ENCODE peak calls at places on chromosome 2, in seven cellular contexts. R is LoVo; C is activated CD4-positive, alpha-beta T cell treated with anti-CD3 and anti-CD28 coated beads, Interleukin-2, amount 50 U/mL, for 24 hours; I is right atrium auricular region; H is mesenchymal stem cell; Z is activated T-helper 1 cell treated with anti-CD3 and anti-CD28 coated beads, Interleukin-12 subunit alpha, Interleukin-12 subunit beta, Interleukin-2, Interleukin-4 antibody, amounts not matched to agents 30 ng/mL and 10 ng/mL and 1 ng/mL, durations not matched to agents 14 hours and 24 hours and 36 hours; Q is cardiac fibroblast. B is an unnamed sample.

GRCh38 chr2:139526781-139527180 is 746.6 kb upstream of the NXPH2 start:
- DNase-seq in Q (no peak), Z (no peak), H (no peak), R (no peak), C (no peak), I (no peak), B (no peak)

GRCh38 chr2:143133783-143134182 is 4.6 kb downstream of the ARHGAP15 start:
- DNase-seq in R (no peak), Q (no peak), Z (no peak), C (no peak), H (no peak), I (no peak), B (no peak)

GRCh38 chr2:6637329-6637728 is 228.4 kb downstream of the CMPK2 start:
- DNase-seq in C (no peak), Z (no peak), R (no peak), H (no peak), I (no peak), Q (no peak), B (no peak)

GRCh38 chr2:119681196-119681867 is 2.3 kb downstream of the TMEM177 start:
- DNase-seq in Z (no peak), C (no peak), Q (no peak), I (no peak), R (no peak), H (no peak), B (no peak)

GRCh38 chr2:121038831-121039230 is 246.2 kb downstream of the TFCP2L1 start:
- DNase-seq in R (peak), Z (no peak), I (no peak), C (no peak), Q (no peak), H (no peak), B (no peak)

GRCh38 chr2:64910972-64911433 is 78.2 kb upstream of the SLC1A4 start:
- DNase-seq in R (no peak), Q (peak), C (no peak), H (peak), I (no peak), Z (no peak), B (no peak)

GRCh38 chr2:84924173-84925106 is 19.0 kb downstream of the TMSB10 start:
- DNase-seq in C (no peak), Q (peak), Z (peak), I (no peak), H (no peak), R (no peak), B (no peak)

GRCh38 chr2:202194418-202194817 is 44.0 kb downstream of the SUMO1 start:
- DNase-seq in R (no peak), H (no peak), Q (no peak), I (no peak), C (no peak), Z (no peak), B (no peak)

GRCh38 chr2:241633561-241633960 is 3.4 kb downstream of the THAP4 start:
- DNase-seq in C (no peak), Q (no peak), Z (no peak), R (no peak), H (no peak), I (no peak), B (no peak)

GRCh38 chr2:144111443-144111842 is 408.5 kb downstream of the ZEB2 start:
- DNase-seq in R (no peak), Z (no peak), Q (peak), I (no peak), H (peak), C (no peak), B (no peak)

GRCh38 chr2:8872821-8873432 is 35.5 kb upstream of the KIDINS220 start:
- DNase-seq in Z (no peak), C (no peak), Q (peak), I (no peak), R (peak), H (peak), B (no peak)

GRCh38 chr2:233034-233433 is 30.8 kb downstream of the SH3YL1 start:
- DNase-seq in Q (no peak), C (no peak), H (no peak), Z (no peak), R (no peak), I (no peak), B (no peak)

GRCh38 chr2:98444436-98445166 is at the start of gene INPP4A:
- DNase-seq in I (no peak), R (peak), Z (peak), C (peak), H (peak), Q (peak), B (peak)

GRCh38 chr2:162244559-162245031 is 1.4 kb upstream of the FAP start:
- DNase-seq in H (peak), I (peak), Q (peak), C (no peak), Z (no peak), R (peak), B (no peak)

GRCh38 chr2:151560289-151560688 is 150.6 kb downstream of the RIF1 start:
- DNase-seq in H (peak), C (no peak), I (peak), R (no peak), Q (peak), Z (no peak), B (no peak)

GRCh38 chr2:37886745-37887144 is 38.3 kb upstream of the RMDN2 start:
- DNase-seq in H (no peak), R (peak), Q (peak), I (no peak), Z (no peak), C (no peak), B (no peak)

GRCh38 chr2:27967076-27967475 is 76.5 kb downstream of the BABAM2 start:
- DNase-seq in C (no peak), I (no peak), Q (peak), R (no peak), H (no peak), Z (no peak), B (no peak)

GRCh38 chr2:198638579-198638978 is 819.2 kb downstream of the SATB2 start:
- DNase-seq in Z (no peak), H (no peak), Q (no peak), R (no peak), C (no peak), I (no peak), B (no peak)

GRCh38 chr2:171553858-171554257 is 31.6 kb downstream of the CYBRD1 start:
- DNase-seq in Z (no peak), H (no peak), I (no peak), Q (no peak), R (peak), C (no peak), B (no peak)

GRCh38 chr2:160876029-160876428 is 284.2 kb upstream of the TANK start:
- DNase-seq in H (no peak), I (no peak), C (no peak), Q (no peak), Z (no peak), R (no peak), B (no peak)

GRCh38 chr2:10097352-10098148 is 17.3 kb upstream of the CYS1 start:
- DNase-seq in H (peak), I (peak), Q (peak), R (peak), Z (no peak), C (no peak), B (no peak)

GRCh38 chr2:49225126-49225525 is 70.8 kb upstream of the FSHR start:
- DNase-seq in C (no peak), Q (peak), R (no peak), Z (no peak), H (peak), I (no peak), B (no peak)

GRCh38 chr2:7017621-7018260 is 100.5 kb downstream of the RNF144A start:
- DNase-seq in H (no peak), I (no peak), Z (no peak), Q (no peak), R (no peak), C (no peak), B (no peak)

GRCh38 chr2:208062113-208062512 is 36.8 kb upstream of the PLEKHM3 start:
- DNase-seq in Z (no peak), R (peak), Q (peak), H (peak), I (no peak), C (no peak), B (no peak)

GRCh38 chr2:27003857-27004256 is 28.9 kb upstream of the TMEM214 start:
- DNase-seq in H (peak), R (no peak), Z (no peak), Q (peak), I (no peak), C (no peak), B (no peak)

GRCh38 chr2:66565291-66565690 is 130.4 kb downstream of the MEIS1 start:
- DNase-seq in Z (no peak), I (no peak), Q (no peak), C (no peak), R (no peak), H (no peak), B (no peak)

GRCh38 chr2:71607490-71607889 is 154.1 kb downstream of the DYSF start:
- DNase-seq in H (no peak), Z (no peak), C (no peak), R (no peak), I (peak), Q (no peak), B (no peak)

GRCh38 chr2:107730898-107731297 is 95.8 kb upstream of the RGPD4 start:
- DNase-seq in Q (peak), I (no peak), Z (no peak), H (no peak), R (no peak), C (no peak), B (no peak)

GRCh38 chr2:237677951-237678481 is 50.6 kb downstream of the LRRFIP1 start:
- DNase-seq in H (peak), Z (no peak), R (no peak), I (no peak), Q (peak), C (no peak), B (no peak)

GRCh38 chr2:80102026-80102425 is 202.5 kb downstream of the LRRTM1 start:
- DNase-seq in Q (peak), I (no peak), H (peak), C (no peak), Z (no peak), R (no peak), B (no peak)

GRCh38 chr2:229339613-229340012 is 68.5 kb upstream of the PID1 start:
- DNase-seq in Q (peak), C (no peak), H (no peak), I (no peak), Z (no peak), R (no peak), B (no peak)